ENCODE peak calls at places on chromosomes 2 and 18, in ten cellular contexts. S is stimulated activated CD4-positive, alpha-beta T cell treated with anti-CD3 and anti-CD28 coated beads, Interleukin-15, amount 100 ng/mL, for 48 hours; J is fibroblast of the aortic adventitia; Q is A549; Y is tibial artery; D is substantia nigra; C is GM13977; U is OCI-M1; F is T-helper 1 cell; W is occipital lobe. T is an unnamed sample.

GRCh38 chr2:184879671-184880070 is 281.3 kb downstream of the ZNF804A start:
- DNase-seq in C (no peak), U (no peak), S (no peak), W (no peak), Q (no peak), D (no peak), J (peak; percentile 46), F (no peak), Y (no peak), T (no peak)

GRCh38 chr2:7007846-7008741 is 90.9 kb downstream of the RNF144A start:
- DNase-seq in W (peak; percentile 81), Q (no peak), J (peak; percentile 65), F (no peak), Y (peak; percentile 86), S (no peak), D (peak; percentile 78), C (no peak), U (peak; percentile 97), T (peak; percentile 94)

GRCh38 chr2:86417961-86418360 is 23.2 kb upstream of the KDM3A start:
- DNase-seq in U (no peak), Y (no peak), J (peak; percentile 31), S (no peak), W (no peak), C (no peak), F (no peak), D (no peak), Q (no peak), T (no peak)

GRCh38 chr2:10951558-10952414 is 40.1 kb downstream of the KCNF1 start:
- DNase-seq in D (no peak), U (no peak), W (no peak), Q (no peak), F (no peak), Y (no peak), S (no peak), C (no peak), J (no peak), T (no peak)

GRCh38 chr18:13028869-13029268 is 37.7 kb downstream of the CEP192 start:
- DNase-seq in Q (no peak), W (no peak), U (no peak), D (no peak), Y (no peak), J (no peak), S (no peak), C (no peak), F (no peak), T (no peak)

GRCh38 chr2:97707428-97708380 is 5.7 kb upstream of the ZAP70 start:
- DNase-seq in D (no peak), F (no peak), C (no peak), W (no peak), U (no peak), S (no peak), Q (no peak), J (no peak), Y (no peak), T (no peak)

GRCh38 chr2:130393318-130393910 is 37.6 kb downstream of the PTPN18 start:
- DNase-seq in W (no peak), Q (no peak), C (no peak), D (no peak), Y (no peak), F (no peak), J (no peak), S (no peak), U (no peak), T (no peak)

GRCh38 chr2:159639712-159640111 is 23.4 kb upstream of the BAZ2B start:
- DNase-seq in Y (no peak), S (no peak), U (no peak), F (no peak), Q (no peak), W (no peak), J (no peak), C (no peak), D (no peak), T (no peak)

GRCh38 chr2:185108588-185108987 is 510.3 kb downstream of the ZNF804A start:
- DNase-seq in U (no peak), W (no peak), F (no peak), J (no peak), Y (no peak), S (no peak), Q (no peak), D (no peak), C (no peak), T (no peak)

GRCh38 chr2:53091183-53091582 is 676.4 kb upstream of the CHAC2 start:
- DNase-seq in C (no peak), F (no peak), W (no peak), S (no peak), J (no peak), Q (no peak), D (no peak), Y (no peak), U (no peak), T (no peak)

GRCh38 chr2:178448968-178449661 is 1.9 kb downstream of the PRKRA start:
- DNase-seq in Q (no peak), C (peak; percentile 64), U (no peak), W (no peak), J (peak; percentile 2), Y (no peak), S (no peak), F (no peak), D (no peak), T (no peak)

GRCh38 chr2:212958757-212959295 is 192.6 kb downstream of the IKZF2 start:
- DNase-seq in F (no peak), Y (no peak), D (no peak), S (no peak), Q (no peak), C (no peak), U (no peak), W (no peak), J (peak; percentile 37), T (no peak)

GRCh38 chr2:134119672-134120159 is 134.2 kb upstream of the MGAT5 start:
- DNase-seq in U (peak; percentile 91), D (peak; percentile 55), C (peak; percentile 91), Q (peak; percentile 87), S (peak; percentile 62), Y (peak; percentile 87), F (peak; percentile 70), W (peak; percentile 92), J (peak; percentile 96), T (peak; percentile 90)

GRCh38 chr2:112688086-112688880 is 32.5 kb upstream of the NT5DC4 start:
- DNase-seq in Q (peak; percentile 44), W (no peak), F (no peak), C (no peak), J (no peak), D (no peak), S (no peak), Y (no peak), U (no peak), T (no peak)

GRCh38 chr2:159106105-159106504 is 137.7 kb downstream of the TANC1 start:
- DNase-seq in D (no peak), Y (no peak), Q (no peak), S (no peak), W (no peak), J (no peak), U (no peak), C (no peak), F (no peak), T (no peak)

GRCh38 chr2:236656721-236657120 is 87.1 kb downstream of the ACKR3 start:
- DNase-seq in J (no peak), Q (no peak), D (no peak), C (no peak), F (no peak), U (no peak), Y (no peak), W (no peak), S (no peak), T (no peak)

GRCh38 chr2:58539973-58540372 is 298.8 kb upstream of the FANCL start:
- DNase-seq in Y (no peak), D (no peak), Q (peak; percentile 51), F (no peak), S (no peak), J (no peak), U (no peak), C (no peak), W (no peak), T (no peak)

GRCh38 chr18:46256078-46256477 is 151.9 kb downstream of the HAUS1 start:
- DNase-seq in Y (no peak), J (no peak), C (no peak), D (no peak), U (no peak), Q (no peak), W (no peak), F (no peak), S (no peak), T (no peak)

GRCh38 chr18:79933765-79934164 is 17.7 kb downstream of the SLC66A2 start:
- DNase-seq in U (no peak), F (no peak), Y (peak; percentile 14), J (no peak), D (no peak), S (no peak), Q (no peak), C (no peak), W (no peak), T (no peak)

GRCh38 chr2:12036640-12036983 is 290.2 kb downstream of the LPIN1 start:
- DNase-seq in C (no peak), F (no peak), J (no peak), D (no peak), U (no peak), S (no peak), Y (no peak), W (no peak), Q (no peak), T (no peak)

GRCh38 chr2:232897386-232897970 is 27.4 kb downstream of the SNORC start:
- DNase-seq in W (no peak), D (no peak), Q (no peak), Y (peak; percentile 3), C (no peak), S (no peak), J (no peak), F (no peak), U (no peak), T (no peak)

GRCh38 chr2:238730001-238730669 is 117.8 kb upstream of the TWIST2 start:
- DNase-seq in J (no peak), S (no peak), Q (no peak), D (no peak), Y (no peak), F (no peak), C (no peak), W (no peak), U (no peak), T (no peak)

GRCh38 chr2:29110916-29111315 is 4.3 kb upstream of the CLIP4 start:
- DNase-seq in F (no peak), C (peak; percentile 53), Y (no peak), Q (no peak), W (no peak), J (peak; percentile 17), S (no peak), D (no peak), U (no peak), T (no peak)

GRCh38 chr18:79064228-79064627 is 5.0 kb upstream of the ATP9B start:
- DNase-seq in Q (no peak), S (no peak), D (no peak), U (no peak), Y (no peak), F (no peak), W (no peak), J (no peak), C (no peak), T (no peak)

GRCh38 chr2:179051250-179051649 is 1.3 kb upstream of the CCDC141 start:
- DNase-seq in Q (no peak), F (no peak), J (no peak), C (no peak), Y (no peak), U (no peak), S (no peak), W (no peak), D (no peak), T (no peak)

GRCh38 chr2:84991404-84992151 is 20.6 kb downstream of the KCMF1 start:
- DNase-seq in Y (no peak), S (no peak), J (peak; percentile 81), U (no peak), F (no peak), D (no peak), C (no peak), Q (peak; percentile 42), W (no peak), T (no peak)

GRCh38 chr18:11259421-11259820 is 110.1 kb upstream of the PIEZO2 start:
- DNase-seq in D (no peak), S (no peak), F (no peak), Q (no peak), C (no peak), W (no peak), U (peak; percentile 29), Y (peak; percentile 63), J (no peak), T (peak; percentile 16)